ENCODE peak calls at places on chromosomes 3 and 15, in five cellular contexts. One of them, this sample, is unnamed.
A peak's percentile ranks its signal among the peaks of the same experiment; 100 is the strongest.

GRCh38 chr3:120182613-120183524 is 88.6 kb upstream of the GSK3B start:
- DNase-seq in GM12878: no peak
- DNase-seq in HepG2: no peak
- DNase-seq in SK-N-SH: no peak
- DNase-seq in H1: no peak
- DNase-seq in this sample: peak; percentile 6

GRCh38 chr15:31292391-31293020 is 34.1 kb upstream of the KLF13 start:
- DNase-seq in SK-N-SH: no peak
- DNase-seq in GM12878: no peak
- DNase-seq in H1: no peak
- DNase-seq in HepG2: peak; percentile 71
- DNase-seq in this sample: no peak

GRCh38 chr15:39629376-39629775 is 48.5 kb downstream of the THBS1 start:
- DNase-seq in HepG2: no peak
- DNase-seq in GM12878: no peak
- DNase-seq in H1: no peak
- DNase-seq in SK-N-SH: no peak
- DNase-seq in this sample: no peak

GRCh38 chr15:78177447-78177873 is 28.3 kb downstream of the IDH3A start:
- DNase-seq in H1: peak; percentile 36
- DNase-seq in SK-N-SH: peak; percentile 78
- DNase-seq in GM12878: no peak
- DNase-seq in HepG2: peak; percentile 30
- DNase-seq in this sample: peak; percentile 64

GRCh38 chr3:42043116-42043796 is 47.9 kb upstream of the TRAK1 start:
- DNase-seq in H1: no peak
- DNase-seq in HepG2: peak; percentile 87
- DNase-seq in SK-N-SH: peak; percentile 88
- DNase-seq in GM12878: no peak
- DNase-seq in this sample: no peak

GRCh38 chr3:81302045-81302444 is 459.4 kb downstream of the GBE1 start:
- DNase-seq in H1: no peak
- DNase-seq in HepG2: peak; percentile 48
- DNase-seq in GM12878: no peak
- DNase-seq in SK-N-SH: peak; percentile 77
- DNase-seq in this sample: peak; percentile 25

GRCh38 chr15:100350434-100351226 is 8.9 kb upstream of the ADAMTS17 start:
- DNase-seq in H1: no peak
- DNase-seq in GM12878: no peak
- DNase-seq in HepG2: peak; percentile 90
- DNase-seq in SK-N-SH: no peak
- DNase-seq in this sample: no peak

GRCh38 chr15:89587955-89588354 is 12.7 kb downstream of the TICRR start:
- DNase-seq in GM12878: no peak
- DNase-seq in SK-N-SH: no peak
- DNase-seq in H1: no peak
- DNase-seq in HepG2: no peak
- DNase-seq in this sample: no peak

GRCh38 chr3:159988617-159989251 is at the start of gene IL12A:
- DNase-seq in HepG2: peak; percentile 59
- DNase-seq in GM12878: peak; percentile 72
- DNase-seq in H1: peak; percentile 57
- DNase-seq in SK-N-SH: peak; percentile 92
- DNase-seq in this sample: peak; percentile 77

GRCh38 chr3:46423588-46423987 is 16.5 kb downstream of the CCRL2 start:
- DNase-seq in GM12878: no peak
- DNase-seq in HepG2: peak; percentile 3
- DNase-seq in SK-N-SH: no peak
- DNase-seq in H1: no peak
- DNase-seq in this sample: no peak

GRCh38 chr3:40985195-40985594 is 214.1 kb upstream of the CTNNB1 start:
- DNase-seq in HepG2: no peak
- DNase-seq in H1: no peak
- DNase-seq in GM12878: no peak
- DNase-seq in SK-N-SH: peak; percentile 55
- DNase-seq in this sample: no peak

GRCh38 chr3:65888980-65889706 is 149.6 kb downstream of the MAGI1 start:
- DNase-seq in GM12878: no peak
- DNase-seq in SK-N-SH: no peak
- DNase-seq in H1: no peak
- DNase-seq in HepG2: no peak
- DNase-seq in this sample: no peak

GRCh38 chr3:32452009-32452408 is 50.6 kb downstream of the CMTM6 start:
- DNase-seq in SK-N-SH: no peak
- DNase-seq in GM12878: no peak
- DNase-seq in HepG2: no peak
- DNase-seq in H1: no peak
- DNase-seq in this sample: no peak

GRCh38 chr3:168047190-168047795 is 48.4 kb downstream of the GOLIM4 start:
- DNase-seq in SK-N-SH: peak; percentile 50
- DNase-seq in HepG2: peak; percentile 76
- DNase-seq in GM12878: peak; percentile 59
- DNase-seq in H1: no peak
- DNase-seq in this sample: peak; percentile 47
- TF ChIP-seq GABPA in SK-N-SH: no peak
- TF ChIP-seq GABPA in HepG2: no peak
- TF ChIP-seq GABPA in GM12878: no peak
- TF ChIP-seq GABPA in H1: no peak
- TF ChIP-seq GABPA in this sample: no peak

GRCh38 chr3:11288786-11289637 is 16.8 kb downstream of the ATG7 start:
- DNase-seq in H1: no peak
- DNase-seq in GM12878: peak; percentile 71
- DNase-seq in HepG2: peak; percentile 23
- DNase-seq in SK-N-SH: no peak
- DNase-seq in this sample: peak; percentile 32

GRCh38 chr3:11289864-11290263 is 17.7 kb downstream of the ATG7 start:
- DNase-seq in HepG2: no peak
- DNase-seq in H1: no peak
- DNase-seq in GM12878: peak; percentile 39
- DNase-seq in SK-N-SH: no peak
- DNase-seq in this sample: no peak

GRCh38 chr3:11288021-11288491 is 15.9 kb downstream of the ATG7 start:
- DNase-seq in SK-N-SH: no peak
- DNase-seq in H1: no peak
- DNase-seq in HepG2: no peak
- DNase-seq in GM12878: no peak
- DNase-seq in this sample: no peak

GRCh38 chr3:11291808-11292207 is 19.6 kb downstream of the ATG7 start:
- DNase-seq in SK-N-SH: no peak
- DNase-seq in GM12878: no peak
- DNase-seq in H1: no peak
- DNase-seq in HepG2: no peak
- DNase-seq in this sample: no peak

DNA sequence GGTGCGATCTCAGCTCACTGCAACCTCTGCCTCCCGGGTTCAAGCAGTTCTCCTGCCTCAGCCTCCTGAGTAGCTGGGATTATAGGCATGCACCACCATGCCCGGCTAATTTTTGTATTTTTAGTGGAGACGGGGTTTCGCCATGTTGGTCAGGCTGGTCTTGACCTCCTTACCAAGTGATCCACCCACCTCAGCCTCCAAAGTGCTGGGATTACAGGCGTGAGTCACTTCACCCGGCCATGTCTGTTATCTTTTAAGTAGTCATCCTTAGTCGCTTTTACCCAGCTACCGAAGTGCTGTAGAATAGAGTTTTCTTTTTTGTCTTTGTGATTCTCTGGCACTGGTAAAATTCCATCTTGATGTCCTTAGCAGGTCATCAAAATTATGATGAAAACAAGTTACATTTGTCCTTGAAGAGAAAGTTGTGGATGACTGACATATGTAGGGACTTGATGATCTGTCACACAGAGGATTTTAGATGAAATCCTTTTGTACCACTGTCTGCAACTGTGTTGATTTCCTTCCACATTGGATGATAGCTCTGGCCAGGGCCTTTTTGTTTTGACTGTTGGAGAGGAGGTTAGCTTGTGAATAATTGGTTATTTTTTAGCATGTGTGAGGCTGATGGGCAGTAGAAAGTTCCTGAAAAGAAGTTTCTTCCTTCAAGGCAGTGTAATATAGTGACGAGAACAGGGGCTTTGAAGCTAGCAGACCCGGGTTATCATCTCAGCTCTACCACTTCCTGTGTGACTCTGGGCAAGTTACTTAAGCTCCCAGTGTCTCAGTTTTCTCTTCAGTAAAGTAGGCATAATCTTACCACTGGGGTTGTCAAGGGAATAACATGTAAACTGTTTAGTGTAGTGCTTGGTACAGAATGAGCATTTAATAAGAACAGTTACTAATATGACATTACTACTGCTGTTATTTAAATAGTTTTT is 18.8 kb downstream of the ATG7 start:
- DNase-seq in GM12878: no peak
- DNase-seq in SK-N-SH: no peak
- DNase-seq in H1: no peak
- DNase-seq in HepG2: no peak
- DNase-seq in this sample: peak; percentile 82
- TF ChIP-seq GABPA in GM12878: peak; percentile 13
- TF ChIP-seq GABPA in SK-N-SH: no peak
- TF ChIP-seq GABPA in H1: no peak
- TF ChIP-seq GABPA in HepG2: no peak
- TF ChIP-seq GABPA in this sample: no peak

GRCh38 chr3:37096292-37096691 is 78.1 kb downstream of the LRRFIP2 start:
- DNase-seq in SK-N-SH: no peak
- DNase-seq in HepG2: peak; percentile 73
- DNase-seq in GM12878: no peak
- DNase-seq in H1: no peak
- DNase-seq in this sample: no peak
- TF ChIP-seq GABPA in SK-N-SH: no peak
- TF ChIP-seq GABPA in HepG2: no peak
- TF ChIP-seq GABPA in GM12878: no peak
- TF ChIP-seq GABPA in H1: no peak
- TF ChIP-seq GABPA in this sample: no peak

GRCh38 chr15:48680841-48681240 is 35.3 kb upstream of the FBN1 start:
- DNase-seq in SK-N-SH: no peak
- DNase-seq in GM12878: no peak
- DNase-seq in H1: no peak
- DNase-seq in HepG2: no peak
- DNase-seq in this sample: no peak

GRCh38 chr15:48678851-48679250 is 33.3 kb upstream of the FBN1 start:
- DNase-seq in HepG2: no peak
- DNase-seq in H1: no peak
- DNase-seq in GM12878: no peak
- DNase-seq in SK-N-SH: no peak
- DNase-seq in this sample: no peak

GRCh38 chr15:48682949-48683651 is 37.6 kb upstream of the FBN1 start:
- DNase-seq in SK-N-SH: no peak
- DNase-seq in H1: no peak
- DNase-seq in GM12878: no peak
- DNase-seq in HepG2: peak; percentile 55
- DNase-seq in this sample: no peak

GRCh38 chr15:48679952-48680351 is 34.4 kb upstream of the FBN1 start:
- DNase-seq in SK-N-SH: no peak
- DNase-seq in HepG2: no peak
- DNase-seq in GM12878: no peak
- DNase-seq in H1: no peak
- DNase-seq in this sample: no peak

GRCh38 chr15:48681274-48681840 is 35.8 kb upstream of the FBN1 start:
- DNase-seq in HepG2: no peak
- DNase-seq in SK-N-SH: peak; percentile 14
- DNase-seq in H1: no peak
- DNase-seq in GM12878: no peak
- DNase-seq in this sample: no peak
- TF ChIP-seq GABPA in HepG2: no peak
- TF ChIP-seq GABPA in SK-N-SH: no peak
- TF ChIP-seq GABPA in H1: no peak
- TF ChIP-seq GABPA in GM12878: no peak
- TF ChIP-seq GABPA in this sample: no peak